ENCODE peak calls at places on chromosomes 13 and 19, in nine cellular contexts. Z, U, G, P, B, M, J, A and D are unnamed samples.

GRCh38 chr13:90769387-90769786 is 578.1 kb upstream of the MIR17HG start:
- DNase-seq in A (no peak), Z (no peak), G (no peak), P (no peak), U (no peak), J (no peak), B (no peak), M (no peak), D (no peak)

GRCh38 chr19:39093761-39094160 is 9.6 kb downstream of the ACP7 start:
- DNase-seq in M (no peak), U (no peak), G (no peak), A (no peak), Z (no peak), B (no peak), J (no peak), P (peak), D (no peak)

GRCh38 chr13:100983111-100983510 is 308.5 kb upstream of the TMTC4 start:
- DNase-seq in Z (no peak), P (no peak), B (no peak), G (no peak), A (no peak), J (no peak), M (no peak), U (no peak), D (no peak)

GRCh38 chr13:102774596-102775375 is 1.2 kb upstream of the TEX30 start:
- DNase-seq in A (no peak), M (no peak), Z (no peak), P (no peak), U (no peak), G (no peak), J (no peak), B (no peak), D (no peak)

GRCh38 chr19:47610546-47610894 is 1.6 kb downstream of the BICRA start:
- DNase-seq in M (no peak), Z (no peak), U (no peak), G (no peak), P (no peak), J (no peak), A (no peak), B (no peak), D (no peak)

GRCh38 chr19:10516671-10517286 is 468 bp downstream of the S1PR5 start:
- DNase-seq in B (no peak), M (no peak), Z (no peak), P (no peak), U (no peak), G (no peak), J (no peak), A (no peak), D (no peak)

GRCh38 chr19:29375429-29376093 is 150.2 kb upstream of the VSTM2B start:
- DNase-seq in M (no peak), J (no peak), B (no peak), U (no peak), Z (no peak), G (no peak), P (no peak), A (no peak), D (no peak)

GRCh38 chr19:4573682-4574081 is 14.2 kb upstream of the SEMA6B start:
- DNase-seq in P (no peak), U (no peak), B (no peak), Z (no peak), G (no peak), A (no peak), J (no peak), M (no peak), D (no peak)

GRCh38 chr19:50770888-50771287 is 624 bp downstream of the GPR32 start:
- DNase-seq in J (no peak), G (no peak), B (no peak), P (no peak), U (no peak), A (no peak), Z (no peak), M (no peak), D (no peak)

GRCh38 chr19:46975011-46975917 is 44.4 kb upstream of the NPAS1 start:
- DNase-seq in Z (no peak), M (no peak), U (no peak), J (no peak), P (no peak), G (no peak), B (no peak), A (no peak), D (no peak)

GRCh38 chr13:45055198-45055901 is 65.0 kb upstream of the GTF2F2 start:
- DNase-seq in J (peak), U (peak), Z (no peak), B (no peak), M (no peak), P (peak), G (no peak), A (no peak), D (no peak)

GRCh38 chr13:32838985-32839384 is 177.2 kb upstream of the KL start:
- DNase-seq in M (peak), J (no peak), U (peak), G (no peak), B (no peak), P (no peak), Z (no peak), A (peak), D (no peak)

GRCh38 chr13:43758834-43759233 is 27.9 kb downstream of the ENOX1 start:
- DNase-seq in J (no peak), B (no peak), A (no peak), Z (no peak), G (no peak), U (no peak), P (no peak), M (no peak), D (no peak)

GRCh38 chr19:12721656-12722565 is 1.8 kb downstream of the TNPO2 start:
- DNase-seq in J (peak), G (peak), M (peak), P (no peak), A (no peak), B (no peak), Z (no peak), U (peak), D (no peak)

GRCh38 chr13:98751397-98752110 is 918 bp downstream of the SLC15A1 start:
- DNase-seq in M (no peak), Z (no peak), A (no peak), P (no peak), U (no peak), J (no peak), B (no peak), G (peak), D (no peak)

GRCh38 chr13:48210178-48210577 is 22.8 kb upstream of the ITM2B start:
- DNase-seq in P (no peak), A (no peak), J (no peak), U (no peak), Z (no peak), B (no peak), G (no peak), M (no peak), D (no peak)

GRCh38 chr13:74068471-74068870 is 65.7 kb downstream of the KLF12 start:
- DNase-seq in M (no peak), U (no peak), B (no peak), Z (no peak), P (no peak), J (peak), A (no peak), G (no peak), D (no peak)

GRCh38 chr13:79457948-79458347 is 23.0 kb upstream of the NDFIP2 start:
- DNase-seq in G (no peak), U (peak), J (no peak), B (no peak), Z (no peak), M (no peak), P (no peak), A (no peak), D (no peak)

GRCh38 chr13:113093580-113094409 is 11.8 kb upstream of the F7 start:
- DNase-seq in P (no peak), B (no peak), J (no peak), G (no peak), U (no peak), A (no peak), Z (no peak), M (no peak), D (no peak)

GRCh38 chr19:45177817-45178261 is at the start of gene TRAPPC6A:
- DNase-seq in J (no peak), G (peak), A (no peak), Z (peak), P (no peak), U (no peak), B (no peak), M (no peak), D (no peak)